ENCODE peak calls at places on chromosomes 6 and 20, in ten cellular contexts. Z, L, H, P, I, Y, O, W, U and F are unnamed samples.

GRCh38 chr20:22949710-22950109 is 85.4 kb upstream of the SSTR4 start:
- DNase-seq in Z (no peak), L (no peak), H (no peak), P (no peak), I (no peak), Y (no peak), O (no peak), W (no peak), U (no peak), F (no peak)

GRCh38 chr20:63082308-63082938 is 75.7 kb upstream of the BHLHE23 start:
- DNase-seq in Z (no peak), L (peak; percentile 54), H (peak; percentile 61), P (no peak), I (peak; percentile 11), Y (no peak), O (no peak), W (peak; percentile 48), U (no peak), F (peak; percentile 97)

GRCh38 chr6:146341498-146342230 is 202.0 kb upstream of the RAB32 start:
- DNase-seq in Z (no peak), L (no peak), H (peak; percentile 11), P (no peak), I (no peak), Y (no peak), O (no peak), W (no peak), U (peak; percentile 48), F (no peak)

GRCh38 chr6:44138717-44139350 is 11.5 kb downstream of the TMEM63B start:
- DNase-seq in Z (no peak), L (no peak), H (no peak), P (no peak), I (no peak), Y (no peak), O (no peak), W (no peak), U (no peak), F (peak; percentile 82)

GRCh38 chr6:327538-328183 is 35.4 kb downstream of the DUSP22 start:
- DNase-seq in Z (no peak), L (no peak), H (no peak), P (peak; percentile 17), I (peak; percentile 35), Y (no peak), O (no peak), W (no peak), U (peak; percentile 67), F (no peak)

GRCh38 chr6:80638222-80639055 is 532.0 kb downstream of the BCKDHB start:
- DNase-seq in Z (no peak), L (peak; percentile 14), H (peak; percentile 53), P (no peak), I (peak; percentile 99), Y (peak; percentile 31), O (peak; percentile 8), W (no peak), U (peak; percentile 99), F (no peak)

GRCh38 chr20:64106981-64107735 is at the start of gene NPBWR2:
- DNase-seq in Z (no peak), L (no peak), H (no peak), P (no peak), I (no peak), Y (peak; percentile 7), O (peak; percentile 7), W (peak; percentile 51), U (no peak), F (peak; percentile 88)

GRCh38 chr6:389143-389542 is 2.4 kb upstream of the IRF4 start:
- DNase-seq in Z (no peak), L (no peak), H (no peak), P (no peak), I (no peak), Y (no peak), O (no peak), W (no peak), U (no peak), F (no peak)

GRCh38 chr6:53629862-53630532 is 35.6 kb downstream of the KLHL31 start:
- DNase-seq in Z (no peak), L (no peak), H (no peak), P (no peak), I (no peak), Y (no peak), O (no peak), W (no peak), U (no peak), F (no peak)

GRCh38 chr20:62031462-62032092 is 34.1 kb downstream of the TAF4 start:
- DNase-seq in Z (no peak), L (no peak), H (no peak), P (no peak), I (no peak), Y (no peak), O (no peak), W (peak; percentile 7), U (no peak), F (no peak)

GRCh38 chr6:6884193-6884627 is 223.6 kb upstream of the RREB1 start:
- DNase-seq in Z (no peak), L (no peak), H (peak; percentile 82), P (no peak), I (no peak), Y (no peak), O (no peak), W (no peak), U (no peak), F (no peak)

GRCh38 chr20:3461191-3461874 is 9.5 kb upstream of the ATRN start:
- DNase-seq in Z (no peak), L (no peak), H (no peak), P (no peak), I (peak; percentile 49), Y (no peak), O (no peak), W (no peak), U (no peak), F (peak; percentile 52)

GRCh38 chr20:9112541-9113515 is 43.9 kb downstream of the PLCB4 start:
- DNase-seq in Z (no peak), L (peak; percentile 60), H (peak; percentile 3), P (no peak), I (peak; percentile 78), Y (no peak), O (no peak), W (no peak), U (peak; percentile 79), F (no peak)

GRCh38 chr20:43843965-43844660 is 70.5 kb upstream of the TOX2 start:
- DNase-seq in Z (no peak), L (no peak), H (no peak), P (no peak), I (no peak), Y (no peak), O (no peak), W (no peak), U (no peak), F (no peak)

GRCh38 chr6:116387374-116387773 is 16.6 kb downstream of the DSE start:
- DNase-seq in Z (no peak), L (no peak), H (peak; percentile 17), P (no peak), I (peak; percentile 90), Y (no peak), O (no peak), W (no peak), U (peak; percentile 81), F (no peak)

GRCh38 chr6:138572200-138572875 is 73.0 kb upstream of the NHSL1 start:
- DNase-seq in Z (peak; percentile 51), L (peak; percentile 79), H (peak; percentile 68), P (peak; percentile 37), I (peak; percentile 91), Y (no peak), O (peak; percentile 82), W (no peak), U (peak; percentile 88), F (peak; percentile 74)

GRCh38 chr6:149863846-149864577 is at the start of gene LRP11:
- DNase-seq in Z (peak; percentile 88), L (peak; percentile 75), H (peak; percentile 92), P (peak; percentile 71), I (peak; percentile 74), Y (peak; percentile 47), O (peak; percentile 93), W (peak; percentile 84), U (peak; percentile 60), F (peak; percentile 98)
- H3K4me3 ChIP-seq in Z (peak within 1 kb of the TSS; percentile 56), L (peak within 1 kb of the TSS; percentile 50), H (peak within 1 kb of the TSS; percentile 85), P (peak within 1 kb of the TSS; percentile 64), I (peak within 1 kb of the TSS; percentile 54), Y (peak within 1 kb of the TSS; percentile 68), O (peak within 1 kb of the TSS; percentile 42), W (peak within 1 kb of the TSS; percentile 58), U (peak within 1 kb of the TSS; percentile 70), F (peak within 1 kb of the TSS; percentile 73)

DNA sequence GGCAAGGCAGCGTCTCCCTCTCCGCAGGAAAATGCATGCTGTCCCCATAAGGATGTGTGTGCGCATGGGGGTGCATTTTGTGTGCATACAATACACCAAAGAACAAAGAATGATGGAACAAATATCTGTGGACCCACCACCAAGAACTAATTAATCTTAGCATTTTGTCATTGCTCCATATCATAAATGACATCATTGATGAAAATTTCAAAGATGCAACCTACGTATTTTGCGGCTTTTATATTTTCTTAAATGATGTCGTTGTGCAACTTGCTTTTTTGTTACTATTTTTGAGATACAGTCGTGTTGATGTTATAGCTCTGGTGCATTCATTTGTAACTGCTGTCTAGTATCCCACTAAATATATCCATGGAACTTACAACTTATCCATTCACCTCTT is 89.7 kb downstream of the SERAC1 start:
- DNase-seq in Z (no peak), L (no peak), H (no peak), P (no peak), I (no peak), Y (no peak), O (no peak), W (no peak), U (no peak), F (no peak)
- H3K36me3 ChIP-seq in Z (no peaks in the 10 kb centered on the region), L (peaks cover 27% of the 10 kb centered on the region), H (no peaks in the 10 kb centered on the region), P (no peaks in the 10 kb centered on the region), I (peaks cover 50% of the 10 kb centered on the region), Y (peaks cover 63% of the 10 kb centered on the region), O (no peaks in the 10 kb centered on the region), W (peaks cover 11% of the 10 kb centered on the region), U (peaks cover 76% of the 10 kb centered on the region), F (no peaks in the 10 kb centered on the region)

DNA sequence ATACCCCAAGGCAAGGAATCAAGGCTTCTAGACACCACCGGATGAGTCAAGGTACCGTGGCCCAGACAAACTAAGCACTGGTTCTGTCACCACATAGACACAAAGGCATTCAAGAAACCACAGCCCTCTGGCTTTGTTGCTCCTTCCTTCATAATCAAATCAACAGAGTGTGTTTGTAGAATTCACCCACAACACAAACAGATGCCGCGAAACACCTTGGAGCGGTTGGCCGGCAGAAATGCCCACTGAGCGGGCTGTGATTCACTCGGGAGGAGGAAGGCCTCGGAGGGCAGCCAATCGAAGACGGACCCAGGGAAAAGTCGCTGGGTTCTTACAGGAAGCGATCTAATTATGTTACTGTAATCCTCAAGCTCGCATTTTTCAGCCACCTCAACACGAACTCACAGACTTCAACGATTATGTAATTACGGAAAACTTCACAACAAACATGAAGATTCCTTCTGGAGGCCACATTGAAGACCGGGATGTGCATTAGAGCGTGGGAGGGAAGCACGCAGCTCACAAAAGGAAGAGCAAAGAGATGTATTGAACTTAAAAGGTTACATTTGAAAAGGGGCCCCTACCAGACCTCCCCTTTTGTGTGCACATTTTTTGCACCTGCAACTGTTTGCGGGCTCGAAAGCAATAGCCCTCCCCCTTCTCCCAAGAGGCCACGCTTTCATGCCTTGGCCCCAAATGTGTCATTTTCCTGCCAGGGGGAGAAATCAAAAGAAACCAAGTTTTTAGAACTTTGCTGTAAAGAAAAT is 184.7 kb upstream of the PREP start:
- DNase-seq in Z (no peak), L (no peak), H (no peak), P (no peak), I (peak; percentile 43), Y (no peak), O (no peak), W (peak; percentile 53), U (peak; percentile 95), F (no peak)
- H3K4me3 ChIP-seq in Z (no peak overlapping the region), L (no peak overlapping the region), H (no peak overlapping the region), P (no peak overlapping the region), I (no peak overlapping the region), Y (no peak overlapping the region), O (no peak overlapping the region), W (no peak overlapping the region), U (peak overlapping the region; percentile 27), F (no peak overlapping the region)

GRCh38 chr20:25274891-25275812 is 27.3 kb downstream of the PYGB start:
- DNase-seq in Z (peak; percentile 5), L (peak; percentile 54), H (no peak), P (peak; percentile 6), I (no peak), Y (no peak), O (peak; percentile 6), W (peak; percentile 39), U (no peak), F (peak; percentile 61)
- H3K36me3 ChIP-seq in Z (no peaks in the 10 kb centered on the region), L (peaks cover 71% of the 10 kb centered on the region), H (no peaks in the 10 kb centered on the region), P (peaks cover 12% of the 10 kb centered on the region), I (peaks cover 81% of the 10 kb centered on the region), Y (peaks cover 100% of the 10 kb centered on the region), O (peaks cover 9% of the 10 kb centered on the region), W (peaks cover 9% of the 10 kb centered on the region), U (peaks cover 40% of the 10 kb centered on the region), F (peaks cover 19% of the 10 kb centered on the region)